ENCODE peak calls at places on chromosomes 5 and 9, in five cellular contexts. P, U, S, Z and D are unnamed samples.

GRCh38 chr5:173590436-173591299 is 25.8 kb downstream of the BOD1 start:
- DNase-seq in P (no peak), U (no peak), S (no peak), Z (no peak), D (no peak)

GRCh38 chr5:149853019-149853648 is 91.5 kb downstream of the PDE6A start:
- DNase-seq in P (no peak), U (no peak), S (no peak), Z (peak; percentile 86), D (no peak)

GRCh38 chr5:124901081-124901480 is 154.6 kb upstream of the ZNF608 start:
- DNase-seq in P (no peak), U (no peak), S (no peak), Z (no peak), D (no peak)

GRCh38 chr5:127925916-127926315 is 157.7 kb upstream of the SLC12A2 start:
- DNase-seq in P (no peak), U (no peak), S (no peak), Z (no peak), D (no peak)

GRCh38 chr5:178058321-178059012 is 54.9 kb upstream of the N4BP3 start:
- DNase-seq in P (no peak), U (no peak), S (no peak), Z (no peak), D (no peak)

GRCh38 chr5:137148128-137148527 is 351.0 kb downstream of the SPOCK1 start:
- DNase-seq in P (no peak), U (no peak), S (no peak), Z (no peak), D (no peak)

GRCh38 chr5:107605596-107606125 is 65.1 kb downstream of the EFNA5 start:
- DNase-seq in P (no peak), U (no peak), S (no peak), Z (no peak), D (no peak)

GRCh38 chr5:57175586-57175985 is 1.7 kb downstream of the GPBP1 start:
- DNase-seq in P (no peak), U (no peak), S (no peak), Z (no peak), D (peak; percentile 54)

GRCh38 chr9:72753261-72753893 is 199.5 kb downstream of the ALDH1A1 start:
- DNase-seq in P (no peak), U (no peak), S (no peak), Z (peak; percentile 39), D (no peak)

GRCh38 chr9:37966443-37967271 is 62.7 kb upstream of the SLC25A51 start:
- DNase-seq in P (no peak), U (peak; percentile 56), S (no peak), Z (no peak), D (no peak)

GRCh38 chr9:129518074-129518473 is 102.8 kb downstream of the C9orf50 start:
- DNase-seq in P (no peak), U (no peak), S (no peak), Z (no peak), D (no peak)

DNA sequence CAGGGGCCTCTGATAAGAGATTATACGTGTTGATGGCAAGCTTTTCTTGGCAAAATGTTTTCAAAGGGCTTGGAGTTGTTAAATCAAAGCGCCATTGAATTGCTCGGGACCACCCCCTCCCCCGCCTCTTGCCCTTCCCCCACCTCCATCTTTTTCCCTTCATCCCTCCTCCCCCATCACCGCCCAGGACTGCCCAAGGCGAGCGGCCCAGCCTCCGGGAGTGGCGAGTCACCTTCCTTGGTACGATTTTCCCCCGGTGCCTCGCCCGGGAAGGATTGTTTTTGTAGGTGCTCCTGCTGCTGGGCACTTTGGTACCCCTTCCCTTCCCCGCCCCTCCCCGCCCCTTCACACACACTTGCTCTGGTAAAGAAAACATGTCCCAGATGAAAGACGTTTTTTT is 61.2 kb downstream of the TMEM174 start:
- DNase-seq in P (no peak), U (no peak), S (no peak), Z (no peak), D (no peak)
- H3K4me3 ChIP-seq in P (no peak overlapping the region), U (no peak overlapping the region), S (no peak overlapping the region), Z (no peak overlapping the region), D (no peak overlapping the region)

GRCh38 chr9:110126986-110127864 is 80.7 kb downstream of the C9orf152 start:
- DNase-seq in P (no peak), U (peak; percentile 92), S (no peak), Z (peak; percentile 98), D (no peak)

GRCh38 chr9:110123364-110124095 is 84.4 kb downstream of the C9orf152 start:
- DNase-seq in P (no peak), U (no peak), S (no peak), Z (peak; percentile 47), D (no peak)

GRCh38 chr9:110126457-110126856 is 81.5 kb downstream of the C9orf152 start:
- DNase-seq in P (no peak), U (no peak), S (peak; percentile 80), Z (peak; percentile 60), D (peak; percentile 34)

GRCh38 chr9:110125207-110125751 is 82.7 kb downstream of the C9orf152 start:
- DNase-seq in P (no peak), U (peak; percentile 96), S (no peak), Z (peak; percentile 99), D (no peak)

GRCh38 chr9:110125763-110126351 is 82.1 kb downstream of the C9orf152 start:
- DNase-seq in P (no peak), U (no peak), S (peak; percentile 77), Z (no peak), D (no peak)
- H3K4me3 ChIP-seq in P (no peak overlapping the region), U (peak overlapping the region; percentile 59), S (peak overlapping the region; percentile 46), Z (peak overlapping the region; percentile 40), D (no peak overlapping the region)

GRCh38 chr5:53381-54174 is 38.4 kb upstream of the PLEKHG4B start:
- DNase-seq in P (no peak), U (no peak), S (peak; percentile 17), Z (peak; percentile 36), D (peak; percentile 7)
- H3K4me3 ChIP-seq in P (no peak overlapping the region), U (no peak overlapping the region), S (peak overlapping the region; percentile 48), Z (peak overlapping the region; percentile 46), D (no peak overlapping the region)

GRCh38 chr5:18778226-18778625 is 1144.0 kb downstream of the TAF11L14 start:
- DNase-seq in P (no peak), U (no peak), S (no peak), Z (no peak), D (no peak)

GRCh38 chr5:18771097-18771610 is 1136.9 kb downstream of the TAF11L14 start:
- DNase-seq in P (no peak), U (no peak), S (no peak), Z (no peak), D (no peak)

DNA sequence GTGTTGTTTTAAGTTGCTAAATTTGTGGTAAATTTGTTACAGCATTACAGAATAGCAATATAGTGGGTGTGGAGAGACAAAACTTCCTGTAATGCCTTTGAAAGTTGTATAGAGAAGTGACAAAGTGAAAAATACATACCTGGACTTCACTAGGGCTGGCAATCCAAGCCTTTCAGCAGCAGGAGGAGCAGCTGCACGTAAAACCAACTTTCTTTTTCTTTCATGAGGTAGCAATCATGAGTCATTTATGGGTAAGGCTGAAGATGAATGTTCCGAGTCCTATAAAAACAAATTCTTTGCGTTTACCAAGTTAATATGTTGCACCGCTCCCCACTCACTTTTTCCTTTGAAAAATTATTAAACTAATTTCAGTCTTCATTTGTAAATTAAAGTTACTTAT is 1138.2 kb downstream of the TAF11L14 start:
- DNase-seq in P (no peak), U (no peak), S (no peak), Z (no peak), D (no peak)
- H3K4me3 ChIP-seq in P (no peak overlapping the region), U (no peak overlapping the region), S (no peak overlapping the region), Z (no peak overlapping the region), D (no peak overlapping the region)

GRCh38 chr9:70588999-70589398 is 174.5 kb upstream of the KLF9 start:
- DNase-seq in P (no peak), U (no peak), S (no peak), Z (no peak), D (no peak)

GRCh38 chr9:70588381-70588780 is 173.9 kb upstream of the KLF9 start:
- DNase-seq in P (no peak), U (no peak), S (no peak), Z (no peak), D (no peak)

GRCh38 chr9:70590264-70590646 is 175.8 kb upstream of the KLF9 start:
- DNase-seq in P (no peak), U (no peak), S (no peak), Z (no peak), D (no peak)

GRCh38 chr9:70587143-70587710 is 172.8 kb upstream of the KLF9 start:
- DNase-seq in P (no peak), U (no peak), S (no peak), Z (peak; percentile 88), D (no peak)

GRCh38 chr9:70589571-70590263 is 175.3 kb upstream of the KLF9 start:
- DNase-seq in P (no peak), U (no peak), S (no peak), Z (peak; percentile 93), D (no peak)
- H3K4me3 ChIP-seq in P (no peak overlapping the region), U (no peak overlapping the region), S (no peak overlapping the region), Z (no peak overlapping the region), D (no peak overlapping the region)

DNA sequence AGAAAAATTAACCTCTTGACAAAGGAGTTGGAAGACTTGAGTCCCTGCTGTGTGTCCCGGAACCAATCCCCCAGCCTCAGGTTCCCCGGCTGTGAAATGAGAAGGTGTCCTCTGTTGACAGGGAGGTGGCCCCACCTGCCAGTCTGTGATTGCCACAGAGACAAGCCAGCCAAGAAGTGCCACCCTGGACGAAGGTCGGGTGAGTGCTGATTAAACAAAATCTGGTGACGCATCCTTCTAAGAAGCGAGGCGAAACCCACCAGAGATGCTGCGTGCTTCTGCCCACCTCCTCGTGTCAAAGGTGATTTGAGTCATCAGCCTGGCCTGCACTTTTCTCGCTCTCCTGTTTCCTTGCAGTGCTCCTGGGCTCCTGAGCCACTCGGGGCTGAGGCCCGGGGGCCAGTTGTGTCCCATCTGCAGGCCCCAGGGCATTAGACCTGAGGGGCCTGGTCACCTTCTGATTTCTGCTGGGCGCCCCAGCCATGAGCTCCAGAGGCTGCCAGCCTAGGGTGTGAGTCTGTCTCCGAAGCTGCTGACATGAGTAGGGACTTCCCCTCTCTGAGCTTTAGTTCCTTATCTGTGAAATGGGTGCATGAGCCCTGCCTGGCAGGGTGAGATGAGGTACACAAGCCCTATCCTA is 28.7 kb downstream of the NEK6 start:
- DNase-seq in P (peak; percentile 59), U (peak; percentile 78), S (no peak), Z (peak; percentile 81), D (no peak)
- H3K4me3 ChIP-seq in P (no peak overlapping the region), U (no peak overlapping the region), S (no peak overlapping the region), Z (no peak overlapping the region), D (no peak overlapping the region)

GRCh38 chr5:97544279-97545077 is 361.4 kb upstream of the RIOK2 start:
- DNase-seq in P (no peak), U (no peak), S (no peak), Z (no peak), D (no peak)
- H3K4me3 ChIP-seq in P (no peak overlapping the region), U (no peak overlapping the region), S (no peak overlapping the region), Z (no peak overlapping the region), D (no peak overlapping the region)

DNA sequence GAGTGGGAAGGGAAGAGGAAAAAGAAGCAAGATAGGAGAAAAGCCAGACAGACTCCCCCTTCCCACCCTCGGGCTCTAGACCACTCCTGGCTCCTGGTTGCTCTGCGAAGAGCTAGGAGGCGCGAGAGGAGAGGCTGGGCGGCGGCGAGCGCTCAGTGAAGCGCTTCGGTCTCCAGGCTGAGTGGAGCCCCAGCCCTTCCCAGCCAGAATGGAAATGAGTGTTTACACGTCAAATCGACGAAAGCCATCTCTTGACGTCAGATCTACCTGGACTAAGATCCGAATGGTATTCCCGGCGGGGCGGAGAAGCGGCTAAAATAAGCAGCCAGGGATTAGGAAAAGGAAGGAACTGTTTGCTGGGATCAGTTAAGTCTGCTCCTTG is at the start of gene PCSK1:
- DNase-seq in P (no peak), U (no peak), S (no peak), Z (no peak), D (no peak)
- H3K4me3 ChIP-seq in P (no peak within 1 kb of the TSS), U (no peak within 1 kb of the TSS), S (no peak within 1 kb of the TSS), Z (no peak within 1 kb of the TSS), D (no peak within 1 kb of the TSS)